ENCODE peak calls at places on chromosomes 16 and 17, in five cellular contexts. M is GDM1, B is LoVo, G is GM20000, C is lower lobe of right lung. S is an unnamed sample.

GRCh38 chr17:30414486-30414885 is 35.8 kb downstream of the CPD start:
- DNase-seq in B (no peak), G (no peak), C (no peak), M (no peak), S (no peak)

GRCh38 chr17:78272181-78272913 is 40.9 kb downstream of the TMEM235 start:
- DNase-seq in M (no peak), B (peak), G (peak), C (peak), S (no peak)

GRCh38 chr16:68113059-68113757 is 28.0 kb downstream of the NFATC3 start:
- DNase-seq in C (no peak), G (no peak), B (no peak), M (no peak), S (no peak)

GRCh38 chr16:1080801-1081733 is 8.5 kb downstream of the SSTR5 start:
- DNase-seq in G (no peak), B (no peak), C (no peak), M (no peak), S (no peak)

GRCh38 chr17:4948166-4948996 is at the start of gene PFN1:
- DNase-seq in C (peak), M (peak), B (peak), G (peak), S (peak)

GRCh38 chr17:56737741-56738161 is 96.0 kb downstream of the C17orf67 start:
- DNase-seq in C (no peak), M (peak), B (no peak), G (no peak), S (no peak)

GRCh38 chr16:55756963-55757362 is 75.9 kb downstream of the CES1 start:
- DNase-seq in M (no peak), C (no peak), G (no peak), B (no peak), S (no peak)

GRCh38 chr16:87324411-87325275 is 7.5 kb upstream of the C16orf95 start:
- DNase-seq in B (peak), M (no peak), G (peak), C (no peak), S (no peak)

GRCh38 chr16:64437706-64438329 is 684.0 kb downstream of the CDH11 start:
- DNase-seq in B (no peak), G (no peak), C (no peak), M (no peak), S (no peak)

GRCh38 chr16:47358816-47359215 is 102.0 kb downstream of the ITFG1 start:
- DNase-seq in M (no peak), B (no peak), G (no peak), C (no peak), S (peak)